ENCODE peak calls at places on chromosomes 6 and 20, in five cellular contexts. One of them, this sample, is unnamed. For H3K4me1, the result is how much of the 10 kb centered on the place peaks cover.

GRCh38 chr6:166775180-166775922 is 148.3 kb upstream of the RPS6KA2 start:
- DNase-seq in right lobe of liver: no peak
- DNase-seq in sigmoid colon: no peak
- DNase-seq in heart left ventricle: peak
- DNase-seq in stomach: peak
- DNase-seq in this sample: no peak

GRCh38 chr20:21554985-21555384 is 41.1 kb upstream of the NKX2-2 start:
- DNase-seq in sigmoid colon: no peak
- DNase-seq in stomach: no peak
- DNase-seq in heart left ventricle: no peak
- DNase-seq in right lobe of liver: no peak
- DNase-seq in this sample: no peak

GRCh38 chr6:152897807-152898399 is 84.9 kb downstream of the FBXO5 start:
- DNase-seq in stomach: peak
- DNase-seq in heart left ventricle: peak
- DNase-seq in sigmoid colon: peak
- DNase-seq in right lobe of liver: peak
- DNase-seq in this sample: no peak

GRCh38 chr6:168583821-168584220 is 142.8 kb downstream of the SMOC2 start:
- DNase-seq in right lobe of liver: no peak
- DNase-seq in stomach: peak
- DNase-seq in sigmoid colon: peak
- DNase-seq in heart left ventricle: no peak
- DNase-seq in this sample: no peak

GRCh38 chr20:51220293-51220706 is 197.4 kb upstream of the KCNG1 start:
- DNase-seq in stomach: peak
- DNase-seq in sigmoid colon: no peak
- DNase-seq in right lobe of liver: no peak
- DNase-seq in heart left ventricle: peak
- DNase-seq in this sample: no peak

GRCh38 chr20:60453388-60453787 is 495.2 kb downstream of the CDH26 start:
- DNase-seq in right lobe of liver: no peak
- DNase-seq in sigmoid colon: no peak
- DNase-seq in stomach: no peak
- DNase-seq in heart left ventricle: no peak
- DNase-seq in this sample: no peak

GRCh38 chr6:1724616-1725015 is 114.9 kb downstream of the FOXC1 start:
- DNase-seq in right lobe of liver: no peak
- DNase-seq in stomach: peak
- DNase-seq in heart left ventricle: peak
- DNase-seq in sigmoid colon: no peak
- DNase-seq in this sample: no peak

GRCh38 chr6:95545226-95545625 is 32.1 kb upstream of the MANEA start:
- DNase-seq in stomach: no peak
- DNase-seq in sigmoid colon: no peak
- DNase-seq in right lobe of liver: no peak
- DNase-seq in heart left ventricle: peak
- DNase-seq in this sample: no peak

GRCh38 chr6:43070028-43070632 is 6.0 kb upstream of the PTK7 start:
- DNase-seq in stomach: no peak
- DNase-seq in heart left ventricle: no peak
- DNase-seq in sigmoid colon: no peak
- DNase-seq in right lobe of liver: no peak
- DNase-seq in this sample: no peak

GRCh38 chr6:16132909-16133308 is 4.0 kb downstream of the MYLIP start:
- DNase-seq in stomach: no peak
- DNase-seq in sigmoid colon: no peak
- DNase-seq in heart left ventricle: no peak
- DNase-seq in right lobe of liver: no peak
- DNase-seq in this sample: no peak

GRCh38 chr6:26375270-26375669 is 7.6 kb upstream of the BTN2A2 start:
- DNase-seq in right lobe of liver: no peak
- DNase-seq in sigmoid colon: no peak
- DNase-seq in stomach: no peak
- DNase-seq in heart left ventricle: no peak
- DNase-seq in this sample: no peak

GRCh38 chr6:6230286-6230685 is 90.2 kb downstream of the F13A1 start:
- DNase-seq in right lobe of liver: no peak
- DNase-seq in sigmoid colon: no peak
- DNase-seq in stomach: peak
- DNase-seq in heart left ventricle: no peak
- DNase-seq in this sample: no peak

GRCh38 chr6:35368038-35368887 is 25.9 kb downstream of the PPARD start:
- DNase-seq in right lobe of liver: no peak
- DNase-seq in heart left ventricle: no peak
- DNase-seq in stomach: no peak
- DNase-seq in sigmoid colon: no peak
- DNase-seq in this sample: no peak

GRCh38 chr20:44068311-44068710 is 118.7 kb downstream of the JPH2 start:
- DNase-seq in stomach: no peak
- DNase-seq in right lobe of liver: peak
- DNase-seq in sigmoid colon: no peak
- DNase-seq in heart left ventricle: peak
- DNase-seq in this sample: peak

GRCh38 chr6:157760589-157761330 is 62.3 kb upstream of the SNX9 start:
- DNase-seq in heart left ventricle: no peak
- DNase-seq in right lobe of liver: no peak
- DNase-seq in stomach: no peak
- DNase-seq in sigmoid colon: no peak
- DNase-seq in this sample: no peak

GRCh38 chr6:145310116-145310515 is 425.2 kb downstream of the EPM2A start:
- DNase-seq in sigmoid colon: no peak
- DNase-seq in heart left ventricle: no peak
- DNase-seq in right lobe of liver: no peak
- DNase-seq in stomach: no peak
- DNase-seq in this sample: no peak

GRCh38 chr20:35131953-35132352 is 15.2 kb downstream of the EDEM2 start:
- DNase-seq in stomach: no peak
- DNase-seq in right lobe of liver: no peak
- DNase-seq in heart left ventricle: no peak
- DNase-seq in sigmoid colon: no peak
- DNase-seq in this sample: no peak

GRCh38 chr6:117908246-117909107 is 1.4 kb downstream of the SLC35F1 start:
- DNase-seq in heart left ventricle: no peak
- DNase-seq in right lobe of liver: no peak
- DNase-seq in stomach: no peak
- DNase-seq in sigmoid colon: no peak
- DNase-seq in this sample: no peak

GRCh38 chr20:53422039-53422438 is 171.6 kb downstream of the ZNF217 start:
- DNase-seq in stomach: no peak
- DNase-seq in sigmoid colon: no peak
- DNase-seq in heart left ventricle: no peak
- DNase-seq in right lobe of liver: no peak
- DNase-seq in this sample: no peak

GRCh38 chr6:159617444-159617843 is 75.6 kb downstream of the SOD2 start:
- DNase-seq in right lobe of liver: no peak
- DNase-seq in stomach: no peak
- DNase-seq in sigmoid colon: no peak
- DNase-seq in heart left ventricle: no peak
- DNase-seq in this sample: no peak

GRCh38 chr6:159616456-159616855 is 76.6 kb downstream of the SOD2 start:
- DNase-seq in sigmoid colon: no peak
- DNase-seq in heart left ventricle: no peak
- DNase-seq in right lobe of liver: no peak
- DNase-seq in stomach: no peak
- DNase-seq in this sample: no peak

GRCh38 chr6:159610881-159611280 is 82.2 kb downstream of the SOD2 start:
- DNase-seq in right lobe of liver: no peak
- DNase-seq in stomach: no peak
- DNase-seq in sigmoid colon: no peak
- DNase-seq in heart left ventricle: no peak
- DNase-seq in this sample: no peak

GRCh38 chr6:159615923-159616322 is 77.1 kb downstream of the SOD2 start:
- DNase-seq in stomach: no peak
- DNase-seq in right lobe of liver: no peak
- DNase-seq in sigmoid colon: no peak
- DNase-seq in heart left ventricle: no peak
- DNase-seq in this sample: no peak
- H3K4me1 ChIP-seq in stomach: under half
- H3K4me1 ChIP-seq in right lobe of liver: under half
- H3K4me1 ChIP-seq in sigmoid colon: under half
- H3K4me1 ChIP-seq in heart left ventricle: under half
- H3K4me1 ChIP-seq in this sample: under half

DNA sequence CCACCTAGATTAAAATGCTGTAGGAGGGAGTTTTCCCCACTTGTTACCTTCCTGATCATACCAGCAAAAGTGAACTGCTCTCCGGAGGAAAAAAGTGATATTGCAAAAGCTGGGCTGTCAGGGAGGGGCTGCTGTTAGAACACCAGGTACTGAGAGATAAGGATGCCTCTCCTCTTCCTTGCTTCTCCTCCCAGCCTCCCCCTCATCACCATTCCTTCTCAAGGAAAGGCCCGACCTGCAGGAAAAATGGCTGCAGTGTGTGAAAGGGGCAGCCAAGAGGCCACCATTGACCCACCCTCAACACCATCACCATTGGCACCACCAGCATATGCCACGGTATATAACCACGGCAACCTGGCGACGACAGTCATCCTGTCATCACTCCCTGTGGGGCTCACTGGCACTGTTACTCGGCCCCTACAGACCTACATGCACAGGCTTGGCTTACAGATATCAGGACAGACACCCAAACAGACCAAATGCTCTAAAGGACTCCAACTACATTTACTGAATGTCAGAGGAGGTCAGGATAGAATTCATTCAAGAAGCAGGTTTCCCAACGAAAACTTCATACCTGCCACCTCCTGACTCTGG is 13.7 kb upstream of the MDGA1 start:
- DNase-seq in heart left ventricle: no peak
- DNase-seq in stomach: no peak
- DNase-seq in right lobe of liver: no peak
- DNase-seq in sigmoid colon: no peak
- DNase-seq in this sample: no peak
- TF ChIP-seq POLR2A in heart left ventricle: no peak
- TF ChIP-seq POLR2A in stomach: no peak
- TF ChIP-seq POLR2A in right lobe of liver: no peak
- TF ChIP-seq POLR2A in sigmoid colon: no peak
- TF ChIP-seq POLR2A in this sample: no peak

GRCh38 chr20:33686984-33687366 is 790 bp upstream of the E2F1 start:
- DNase-seq in sigmoid colon: no peak
- DNase-seq in heart left ventricle: no peak
- DNase-seq in right lobe of liver: no peak
- DNase-seq in stomach: no peak
- DNase-seq in this sample: no peak
- H3K4me1 ChIP-seq in sigmoid colon: under half
- H3K4me1 ChIP-seq in heart left ventricle: under half
- H3K4me1 ChIP-seq in right lobe of liver: under half
- H3K4me1 ChIP-seq in stomach: under half
- H3K4me1 ChIP-seq in this sample: under half

DNA sequence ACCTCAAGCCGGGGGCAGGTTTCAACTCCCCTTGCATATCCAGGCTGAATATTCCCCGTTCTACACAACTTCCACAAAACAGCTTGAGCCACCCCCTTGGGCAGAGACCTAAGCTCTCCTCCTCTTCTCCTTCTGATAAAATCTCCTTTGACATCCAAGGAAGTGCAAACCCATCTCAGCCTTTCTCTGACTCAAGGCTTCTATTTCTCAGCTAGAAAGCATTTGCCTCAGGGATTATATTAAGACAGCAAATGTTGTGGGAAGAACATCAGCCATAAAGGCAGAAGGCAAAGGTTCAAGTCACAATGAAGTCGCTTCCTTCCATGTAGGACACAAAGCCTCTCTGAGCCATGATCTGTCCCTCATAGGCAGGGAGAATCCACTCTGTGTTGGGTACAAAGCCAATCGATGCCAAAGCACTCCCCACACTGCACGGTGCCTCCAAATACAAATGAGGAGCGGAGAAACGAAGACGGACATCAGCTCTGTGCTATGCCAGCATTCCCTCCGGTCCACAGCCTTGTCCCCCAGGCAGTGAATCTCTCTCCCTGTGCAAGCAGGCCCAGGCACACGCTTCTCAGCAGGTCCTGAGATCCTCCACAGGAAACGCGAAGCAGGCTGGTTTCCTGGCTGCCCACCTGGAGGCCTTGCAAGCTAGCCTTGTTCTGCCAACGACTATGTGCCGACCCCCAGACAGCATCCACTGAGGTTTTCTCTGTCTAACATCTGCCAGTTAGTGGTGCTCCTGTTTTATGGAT is 386.4 kb upstream of the ARID1B start:
- DNase-seq in heart left ventricle: no peak
- DNase-seq in sigmoid colon: no peak
- DNase-seq in right lobe of liver: no peak
- DNase-seq in stomach: no peak
- DNase-seq in this sample: no peak
- TF ChIP-seq POLR2A in heart left ventricle: no peak
- TF ChIP-seq POLR2A in sigmoid colon: no peak
- TF ChIP-seq POLR2A in right lobe of liver: no peak
- TF ChIP-seq POLR2A in stomach: no peak
- TF ChIP-seq POLR2A in this sample: no peak

GRCh38 chr6:136396908-136397307 is 107.3 kb upstream of the BCLAF1 start:
- DNase-seq in right lobe of liver: no peak
- DNase-seq in stomach: no peak
- DNase-seq in sigmoid colon: no peak
- DNase-seq in heart left ventricle: no peak
- DNase-seq in this sample: no peak
- H3K4me1 ChIP-seq in right lobe of liver: under half
- H3K4me1 ChIP-seq in stomach: under half
- H3K4me1 ChIP-seq in sigmoid colon: under half
- H3K4me1 ChIP-seq in heart left ventricle: under half
- H3K4me1 ChIP-seq in this sample: under half

This sample was measured in vagina.